ENCODE peak calls at places on chromosomes 16 and 17, in ten cellular contexts. I is neural crest cell, E is fibroblast of pulmonary artery, Z is activated T-cell treated with anti-CD3 and anti-CD28 coated beads for 4 hours, Y is trophoblast cell, P is AG20443, X is HEK293T, S is AG09319, H is T47D, B is progenitor cell of endocrine pancreas. V is an unnamed sample.

GRCh38 chr16:70470927-70471341 is 16.5 kb downstream of the FCSK start:
- DNase-seq in I (peak), X (no peak), S (no peak), Z (no peak), E (peak), B (peak), H (peak), Y (no peak), P (peak), V (no peak)

GRCh38 chr16:86120982-86121242 is 221.9 kb downstream of the IRF8 start:
- DNase-seq in P (no peak), X (no peak), E (no peak), Z (no peak), I (no peak), S (no peak), B (no peak), H (no peak), Y (no peak), V (no peak)

GRCh38 chr16:22813946-22814325 is at the start of gene HS3ST2:
- DNase-seq in Z (no peak), P (peak), I (peak), H (no peak), X (peak), B (peak), E (peak), Y (no peak), S (no peak), V (no peak)

GRCh38 chr16:73326221-73326620 is 278.3 kb upstream of the ZFHX3 start:
- DNase-seq in H (no peak), I (no peak), Y (peak), E (no peak), B (no peak), S (no peak), P (no peak), Z (no peak), X (no peak), V (no peak)

GRCh38 chr17:27552467-27552779 is 78.6 kb upstream of the LGALS9 start:
- DNase-seq in X (no peak), Z (no peak), E (peak), I (no peak), H (no peak), Y (peak), P (peak), S (no peak), B (no peak), V (no peak)

GRCh38 chr17:71926746-71927398 is 193.9 kb upstream of the SOX9 start:
- DNase-seq in Z (no peak), E (no peak), S (no peak), P (no peak), I (no peak), X (no peak), Y (no peak), H (no peak), B (no peak), V (no peak)

GRCh38 chr16:14464796-14465195 is 165.3 kb downstream of the PARN start:
- DNase-seq in I (no peak), E (no peak), X (no peak), S (no peak), B (no peak), Z (no peak), P (no peak), H (no peak), Y (peak), V (no peak)

GRCh38 chr17:57338257-57338919 is 82.1 kb downstream of the MSI2 start:
- DNase-seq in B (no peak), E (no peak), I (no peak), P (no peak), X (no peak), S (no peak), Y (no peak), Z (no peak), H (no peak), V (no peak)

GRCh38 chr16:31461921-31462804 is 2.9 kb downstream of the ARMC5 start:
- DNase-seq in I (no peak), B (no peak), E (no peak), H (no peak), Y (no peak), S (no peak), P (no peak), X (no peak), Z (no peak), V (no peak)

GRCh38 chr17:2055494-2056220 is 754 bp downstream of the HIC1 start:
- DNase-seq in E (peak), Z (no peak), Y (no peak), X (no peak), S (no peak), P (peak), B (no peak), I (no peak), H (no peak), V (no peak)

GRCh38 chr17:68731465-68731864 is 130.3 kb upstream of the FAM20A start:
- DNase-seq in E (no peak), Y (no peak), B (no peak), X (no peak), P (no peak), Z (no peak), H (no peak), S (no peak), I (no peak), V (no peak)

GRCh38 chr16:70490261-70490660 is 33.1 kb downstream of the COG4 start:
- DNase-seq in H (no peak), B (no peak), E (no peak), I (no peak), X (no peak), S (no peak), Y (no peak), P (no peak), Z (no peak), V (no peak)

GRCh38 chr16:70380205-70380918 is 33.7 kb downstream of the DDX19A start:
- DNase-seq in Y (peak), S (peak), X (no peak), Z (peak), P (peak), B (peak), H (no peak), E (peak), I (peak), V (peak)

GRCh38 chr17:14427914-14428639 is 127.2 kb downstream of the HS3ST3B1 start:
- DNase-seq in Y (no peak), Z (peak), E (no peak), X (no peak), I (no peak), H (no peak), S (no peak), P (no peak), B (no peak), V (no peak)

GRCh38 chr16:29146266-29146665 is 161.4 kb downstream of the LAT start:
- DNase-seq in Y (no peak), X (no peak), P (no peak), B (no peak), H (no peak), Z (no peak), S (no peak), E (no peak), I (no peak), V (no peak)

GRCh38 chr17:38663125-38663751 is 11.5 kb downstream of the EPOP start:
- DNase-seq in E (peak), Y (peak), Z (no peak), X (peak), B (peak), I (peak), H (peak), P (peak), S (no peak), V (no peak)

GRCh38 chr17:20141201-20141999 is 132.2 kb downstream of the SPECC1 start:
- DNase-seq in B (no peak), Z (no peak), Y (no peak), I (no peak), E (peak), X (no peak), S (no peak), P (no peak), H (no peak), V (no peak)

GRCh38 chr17:39096435-39097158 is 54.8 kb downstream of the PLXDC1 start:
- DNase-seq in I (no peak), E (no peak), B (no peak), H (no peak), Y (no peak), S (no peak), P (no peak), Z (no peak), X (no peak), V (no peak)